ENCODE peak calls at places on chromosome X, in ten cellular contexts. P is retinal pigment epithelial cell; H is CD8-positive, alpha-beta T cell; Z is tibial artery; L is MM.1S; N is A549; E is prostate gland; W is left ventricle myocardium inferior; D is thyroid gland; K is ascending aorta. U is an unnamed sample.

GRCh38 chrX:15343075-15343476 is 7.8 kb upstream of the PIGA start:
- DNase-seq in P (peak; percentile 50), H (no peak), Z (peak; percentile 63), L (no peak), N (peak; percentile 84), E (peak; percentile 4), W (no peak), D (no peak), K (no peak), U (no peak)

GRCh38 chrX:114049063-114049462 is 534.8 kb upstream of the HTR2C start:
- DNase-seq in P (peak; percentile 7), H (no peak), Z (no peak), L (no peak), N (no peak), E (no peak), W (no peak), D (no peak), K (no peak), U (no peak)

GRCh38 chrX:11665144-11666040 is at the start of gene ARHGAP6:
- DNase-seq in P (no peak), H (no peak), Z (peak; percentile 68), L (no peak), N (peak; percentile 30), E (no peak), W (peak; percentile 60), D (peak; percentile 19), K (peak; percentile 67), U (no peak)

GRCh38 chrX:13197961-13198761 is 121.7 kb downstream of the ATXN3L start:
- DNase-seq in P (no peak), H (no peak), Z (no peak), L (no peak), N (no peak), E (no peak), W (no peak), D (peak; percentile 10), K (no peak), U (no peak)

GRCh38 chrX:118497180-118497814 is 1.7 kb downstream of the DOCK11 start:
- DNase-seq in P (no peak), H (peak; percentile 28), Z (no peak), L (no peak), N (no peak), E (no peak), W (no peak), D (peak; percentile 42), K (no peak), U (no peak)

GRCh38 chrX:11886745-11887144 is 128.7 kb downstream of the MSL3 start:
- DNase-seq in P (no peak), H (no peak), Z (no peak), L (no peak), N (peak; percentile 21), E (no peak), W (no peak), D (no peak), K (no peak), U (peak; percentile 64)

GRCh38 chrX:45557390-45557789 is 356.7 kb upstream of the DIPK2B start:
- DNase-seq in P (no peak), H (no peak), Z (no peak), L (no peak), N (peak; percentile 24), E (no peak), W (no peak), D (no peak), K (no peak), U (no peak)

GRCh38 chrX:45849261-45849660 is 648.6 kb upstream of the DIPK2B start:
- DNase-seq in P (peak; percentile 75), H (no peak), Z (no peak), L (peak; percentile 85), N (peak; percentile 76), E (peak; percentile 15), W (no peak), D (peak; percentile 4), K (no peak), U (peak; percentile 67)

GRCh38 chrX:42754129-42754528 is 23.8 kb downstream of the PPP1R2C start:
- DNase-seq in P (no peak), H (no peak), Z (no peak), L (no peak), N (no peak), E (no peak), W (no peak), D (no peak), K (no peak), U (no peak)

GRCh38 chrX:71992711-71993110 is 82.1 kb downstream of the NHSL2 start:
- DNase-seq in P (no peak), H (peak; percentile 82), Z (no peak), L (no peak), N (no peak), E (no peak), W (no peak), D (peak; percentile 53), K (no peak), U (no peak)

GRCh38 chrX:23304881-23305280 is 29.8 kb upstream of the PTCHD1 start:
- DNase-seq in P (no peak), H (no peak), Z (no peak), L (no peak), N (no peak), E (no peak), W (no peak), D (no peak), K (no peak), U (no peak)

GRCh38 chrX:110402091-110402854 is 43.6 kb downstream of the RTL9 start:
- DNase-seq in P (no peak), H (no peak), Z (peak; percentile 65), L (no peak), N (peak; percentile 66), E (no peak), W (peak; percentile 34), D (no peak), K (no peak), U (no peak)

GRCh38 chrX:74800062-74800461 is 125.2 kb downstream of the NEXMIF start:
- DNase-seq in P (no peak), H (no peak), Z (no peak), L (no peak), N (no peak), E (no peak), W (no peak), D (no peak), K (no peak), U (no peak)

DNA sequence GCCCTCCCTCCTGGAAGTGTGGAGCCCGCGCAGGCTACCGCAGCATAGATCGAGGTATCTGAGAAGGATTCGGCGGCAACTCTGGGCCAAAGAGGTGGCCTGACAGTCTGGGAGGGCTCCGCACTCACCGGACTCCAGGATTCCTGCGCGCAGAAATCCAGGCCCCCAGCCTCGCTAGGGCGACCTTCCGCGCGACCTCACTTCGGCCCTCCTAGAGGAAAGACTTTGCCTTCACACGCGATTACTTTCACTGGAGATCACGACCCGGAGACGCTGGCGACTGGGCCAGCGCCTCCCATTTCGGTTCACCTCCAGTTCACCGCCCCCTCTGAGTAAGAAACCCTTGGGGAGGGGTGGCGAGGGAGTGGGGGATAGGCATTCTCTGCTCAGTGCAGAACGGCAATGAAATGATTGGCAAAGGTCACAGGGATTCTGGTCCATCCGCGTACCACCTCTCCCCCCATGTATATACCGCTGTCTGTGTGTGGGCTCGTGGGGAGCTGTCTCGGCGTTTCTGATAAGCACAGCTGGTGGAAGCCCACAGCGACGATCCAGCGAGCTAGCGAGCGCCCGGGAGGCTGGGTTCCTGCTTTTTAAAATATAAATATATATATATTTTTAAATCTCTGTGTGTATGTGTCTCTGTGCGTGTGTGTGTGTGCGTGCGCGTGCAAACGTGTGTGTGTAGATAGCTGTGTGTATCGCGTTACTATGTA is 2.5 kb downstream of the POU3F4 start:
- DNase-seq in P (no peak), H (no peak), Z (no peak), L (no peak), N (no peak), E (no peak), W (no peak), D (no peak), K (no peak), U (no peak)
- H3K4me3 ChIP-seq in P (no peak overlapping the region), H (no peak overlapping the region), Z (peak overlapping the region; percentile 27), L (no peak overlapping the region), N (no peak overlapping the region), E (no peak overlapping the region), W (peak overlapping the region; percentile 27), D (no peak overlapping the region), K (peak overlapping the region; percentile 49), U (no peak overlapping the region)

DNA sequence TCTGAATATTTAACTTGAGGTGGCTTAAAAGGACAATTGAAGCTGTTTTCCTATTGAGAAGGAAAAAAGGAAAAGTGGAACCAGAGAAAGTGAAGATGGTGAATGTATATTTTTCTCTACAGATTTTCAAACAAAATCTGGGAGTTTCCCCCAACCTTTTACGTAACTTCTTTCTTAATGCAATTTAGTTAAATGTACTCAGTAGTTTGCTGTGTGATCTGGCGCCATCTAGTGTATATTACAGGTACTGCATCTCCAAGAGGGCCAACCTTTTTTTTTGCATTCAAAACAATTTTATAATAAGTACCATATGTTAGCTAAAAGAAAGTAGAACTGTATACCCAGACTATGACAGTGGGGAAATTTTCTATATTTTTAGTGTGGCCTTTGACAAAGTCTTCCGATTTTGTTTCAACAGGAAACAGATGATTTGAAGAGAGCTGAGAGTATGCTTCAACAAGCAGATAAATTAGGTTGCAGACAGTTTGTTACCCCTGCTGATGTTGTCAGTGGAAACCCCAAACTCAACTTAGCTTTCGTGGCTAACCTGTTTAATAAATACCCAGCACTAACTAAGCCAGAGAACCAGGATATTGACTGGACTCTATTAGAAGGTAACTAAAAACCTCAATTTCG is 82.0 kb downstream of the PLS3 start:
- DNase-seq in P (no peak), H (no peak), Z (no peak), L (peak; percentile 56), N (peak; percentile 65), E (peak; percentile 14), W (no peak), D (no peak), K (no peak), U (no peak)
- TF ChIP-seq CTCF in P (peak; percentile 90), H (peak; percentile 96), Z (peak; percentile 83), L (peak; percentile 91), N (peak; percentile 76), E (peak; percentile 87), W (peak; percentile 86), D (peak; percentile 91), K (peak; percentile 84), U (peak; percentile 84)

GRCh38 chrX:17376381-17377046 is 1.5 kb downstream of the NHS start:
- DNase-seq in P (no peak), H (no peak), Z (peak; percentile 68), L (no peak), N (peak; percentile 55), E (no peak), W (no peak), D (peak; percentile 14), K (no peak), U (no peak)
- H3K4me3 ChIP-seq in P (peak overlapping the region; percentile 50), H (no peak overlapping the region), Z (peak overlapping the region; percentile 71), L (no peak overlapping the region), N (peak overlapping the region; percentile 93), E (peak overlapping the region; percentile 44), W (peak overlapping the region; percentile 69), D (peak overlapping the region; percentile 39), K (peak overlapping the region; percentile 76), U (peak overlapping the region; percentile 76)

DNA sequence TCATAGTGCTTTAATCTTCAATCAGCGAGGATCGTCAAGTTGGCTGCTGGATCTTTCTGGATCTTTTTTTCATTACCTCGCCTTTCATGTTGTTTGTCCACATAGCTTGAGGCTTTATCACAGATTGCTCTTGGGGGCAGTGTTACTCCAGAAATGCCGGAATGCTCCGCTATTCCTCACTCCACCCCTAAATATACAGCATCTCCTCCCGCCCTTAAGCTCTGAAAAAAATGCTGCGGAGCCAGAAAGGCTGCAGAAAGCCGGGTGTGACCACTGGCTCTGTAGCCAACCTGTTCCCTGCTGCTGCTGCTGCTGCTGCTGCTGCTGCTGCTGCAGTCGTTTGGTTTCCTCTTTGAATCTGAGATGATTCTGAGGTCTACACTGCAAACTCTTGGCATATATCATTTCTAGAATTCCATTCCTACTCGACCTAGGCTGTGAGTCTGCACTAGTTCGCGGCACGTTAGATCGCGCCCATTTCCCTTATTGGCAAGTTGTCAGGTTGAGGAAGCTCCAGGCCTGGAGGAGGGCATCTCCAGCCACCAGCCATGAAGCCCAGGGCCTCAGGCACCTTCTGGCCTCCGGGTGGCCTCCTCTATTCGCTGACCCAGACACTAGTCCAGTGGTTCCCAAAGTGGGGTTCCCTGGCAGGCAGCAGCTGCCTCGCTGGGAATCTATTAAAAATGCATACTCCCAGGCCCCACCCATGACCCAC is 34.2 kb downstream of the WDR13 start:
- DNase-seq in P (peak; percentile 63), H (peak; percentile 70), Z (peak; percentile 82), L (peak; percentile 88), N (peak; percentile 91), E (peak; percentile 69), W (peak; percentile 55), D (peak; percentile 85), K (peak; percentile 86), U (peak; percentile 44)
- TF ChIP-seq CTCF in P (peak; percentile 59), H (no peak), Z (peak; percentile 33), L (peak; percentile 45), N (peak; percentile 65), E (peak; percentile 57), W (peak; percentile 56), D (peak; percentile 74), K (peak; percentile 37), U (peak; percentile 33)